ENCODE peak calls at places on chromosomes 3 and 15, in five cellular contexts. R, V, M, L and U are unnamed samples.

GRCh38 chr3:126438746-126439145 is 36.9 kb downstream of the ZXDC start:
- DNase-seq in M (no peak), V (no peak), R (no peak), L (no peak), U (no peak)

GRCh38 chr3:121894191-121894990 is at the start of gene SLC15A2:
- DNase-seq in L (no peak), R (no peak), V (peak), M (no peak), U (no peak)

GRCh38 chr3:128590948-128591347 is 59.7 kb downstream of the RPN1 start:
- DNase-seq in L (no peak), M (no peak), R (no peak), V (peak), U (no peak)

GRCh38 chr15:35746121-35746520 is 200.2 kb upstream of the DPH6 start:
- DNase-seq in M (no peak), V (peak), R (no peak), L (no peak), U (peak)

GRCh38 chr3:81289676-81290075 is 471.8 kb downstream of the GBE1 start:
- DNase-seq in R (no peak), V (no peak), L (no peak), M (no peak), U (peak)

GRCh38 chr3:172391592-172392302 is 56.5 kb downstream of the GHSR start:
- DNase-seq in R (no peak), L (no peak), M (no peak), V (no peak), U (peak)

GRCh38 chr15:39538936-39539335 is 41.9 kb upstream of the THBS1 start:
- DNase-seq in R (no peak), M (no peak), L (no peak), V (no peak), U (no peak)

GRCh38 chr15:48723964-48724363 is 78.5 kb upstream of the FBN1 start:
- DNase-seq in V (no peak), R (no peak), M (no peak), L (no peak), U (no peak)

GRCh38 chr3:155079795-155080546 is at the start of gene MME:
- DNase-seq in M (no peak), R (no peak), V (peak), L (peak), U (peak)

GRCh38 chr3:150323770-150324169 is 84.3 kb upstream of the TSC22D2 start:
- DNase-seq in V (no peak), R (no peak), L (no peak), M (no peak), U (no peak)

GRCh38 chr3:150317469-150317868 is 90.6 kb upstream of the TSC22D2 start:
- DNase-seq in V (no peak), R (no peak), M (no peak), L (no peak), U (no peak)

GRCh38 chr3:150315711-150316110 is 92.4 kb upstream of the TSC22D2 start:
- DNase-seq in L (no peak), V (no peak), R (no peak), M (no peak), U (no peak)

GRCh38 chr3:150324261-150324660 is 83.8 kb upstream of the TSC22D2 start:
- DNase-seq in V (no peak), M (no peak), L (no peak), R (no peak), U (no peak)

DNA sequence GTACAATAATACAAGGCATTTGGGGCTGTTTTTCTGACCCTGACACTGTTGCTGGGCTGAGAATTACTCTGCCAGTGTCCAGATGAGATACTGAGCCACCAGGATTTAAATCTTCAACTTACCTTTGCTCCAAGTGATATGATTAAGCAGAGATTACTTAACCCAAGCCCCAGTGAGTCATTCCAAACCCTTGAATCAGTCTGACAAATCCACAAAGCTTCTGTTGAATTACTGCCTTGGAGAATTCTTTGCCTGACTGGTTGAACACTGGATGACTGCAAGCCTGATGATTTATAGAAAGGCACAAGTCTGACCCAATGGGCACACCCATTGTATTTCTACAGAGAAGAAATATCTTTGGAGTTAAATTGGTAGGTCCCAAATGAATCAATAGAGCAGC is 88.2 kb upstream of the TSC22D2 start:
- DNase-seq in R (peak), V (peak), M (no peak), L (peak), U (peak)
- H3K4me3 ChIP-seq in R (no peak), V (no peak), M (no peak), L (no peak), U (no peak)

DNA sequence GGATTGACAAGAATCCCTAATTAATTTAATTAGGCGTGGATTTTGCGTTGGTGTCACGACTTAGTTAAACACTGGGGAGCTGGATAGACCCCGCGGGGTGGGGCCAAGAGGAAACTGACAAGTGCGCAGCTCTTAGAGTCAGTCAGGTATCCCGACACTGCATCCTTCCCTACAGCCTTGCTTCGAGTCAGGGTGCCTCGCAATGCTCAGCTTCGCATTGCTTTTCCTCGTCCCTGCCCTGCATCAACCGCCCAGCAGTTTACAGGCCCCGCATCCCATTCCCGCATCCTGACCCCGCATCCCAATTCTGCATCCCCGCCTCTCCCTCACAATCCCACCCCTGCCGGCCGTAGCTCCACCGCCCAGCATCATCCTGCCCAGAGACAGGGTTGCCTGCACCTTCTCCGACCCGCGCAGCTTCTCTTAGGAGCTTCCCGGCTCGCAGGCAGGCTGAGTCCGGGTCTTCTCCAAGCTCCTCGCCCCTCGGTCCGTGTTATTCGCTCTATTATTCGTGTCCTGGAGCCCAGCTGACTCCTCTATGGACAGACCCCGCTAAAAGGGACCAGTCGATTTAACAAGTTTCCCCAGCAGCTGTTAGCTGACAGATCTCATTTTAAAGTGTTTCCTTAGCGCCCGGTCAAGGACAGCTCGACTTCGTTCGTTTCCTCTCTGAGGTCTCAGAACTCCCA is 697 bp upstream of the SHOX2 start:
- DNase-seq in V (peak), M (no peak), R (no peak), L (no peak), U (no peak)
- H3K4me3 ChIP-seq in V (no peak), M (peak), R (peak), L (peak), U (peak)

GRCh38 chr3:12553921-12554391 is 2.9 kb upstream of the MKRN2 start:
- DNase-seq in R (no peak), L (no peak), V (no peak), M (no peak), U (no peak)
- H3K4me3 ChIP-seq in R (peak), L (peak), V (no peak), M (peak), U (peak)

GRCh38 chr3:115100172-115100571 is 46.9 kb downstream of the ZBTB20 start:
- DNase-seq in R (no peak), V (peak), M (no peak), L (peak), U (peak)
- H3K4me3 ChIP-seq in R (peak), V (no peak), M (peak), L (peak), U (peak)

GRCh38 chr3:99843590-99844260 is 26.1 kb downstream of the CMSS1 start:
- DNase-seq in L (no peak), R (no peak), V (no peak), M (no peak), U (no peak)

GRCh38 chr3:99845999-99846398 is 28.3 kb downstream of the CMSS1 start:
- DNase-seq in L (no peak), M (no peak), R (no peak), V (peak), U (no peak)

GRCh38 chr3:99839613-99840012 is 22.0 kb downstream of the CMSS1 start:
- DNase-seq in V (no peak), L (no peak), R (no peak), M (no peak), U (no peak)

GRCh38 chr3:99845335-99845734 is 27.7 kb downstream of the CMSS1 start:
- DNase-seq in L (no peak), V (no peak), R (no peak), M (no peak), U (no peak)

GRCh38 chr3:99842826-99843589 is 25.3 kb downstream of the CMSS1 start:
- DNase-seq in M (no peak), V (peak), L (peak), R (no peak), U (no peak)
- H3K4me3 ChIP-seq in M (peak), V (no peak), L (no peak), R (no peak), U (no peak)